ENCODE peak calls at places on chromosomes 4 and X, in seven cellular contexts. One of them, this sample, is unnamed.

GRCh38 chrX:63747331-63747730 is 37.7 kb downstream of the ARHGEF9 start:
- DNase-seq in hypothalamus: no peak
- DNase-seq in left kidney: no peak
- DNase-seq in T-helper 9 cell: no peak
- DNase-seq in activated CD4-positive, alpha-beta T cell treated with anti-CD3 and anti-CD28 coated beads, Interleukin-2, amount 50 U/mL, for 1 hour: no peak
- DNase-seq in SW480: no peak
- DNase-seq in retinal pigment epithelial cell: peak; percentile 31
- DNase-seq in this sample: no peak

GRCh38 chr4:1623821-1624518 is 60.1 kb downstream of the FAM53A start:
- DNase-seq in hypothalamus: no peak
- DNase-seq in left kidney: no peak
- DNase-seq in T-helper 9 cell: no peak
- DNase-seq in activated CD4-positive, alpha-beta T cell treated with anti-CD3 and anti-CD28 coated beads, Interleukin-2, amount 50 U/mL, for 1 hour: no peak
- DNase-seq in SW480: no peak
- DNase-seq in retinal pigment epithelial cell: no peak
- DNase-seq in this sample: no peak

GRCh38 chr4:159444668-159445067 is 341.8 kb downstream of the RAPGEF2 start:
- DNase-seq in hypothalamus: no peak
- DNase-seq in left kidney: peak; percentile 24
- DNase-seq in T-helper 9 cell: no peak
- DNase-seq in activated CD4-positive, alpha-beta T cell treated with anti-CD3 and anti-CD28 coated beads, Interleukin-2, amount 50 U/mL, for 1 hour: no peak
- DNase-seq in SW480: no peak
- DNase-seq in retinal pigment epithelial cell: no peak
- DNase-seq in this sample: no peak

GRCh38 chr4:6196871-6197270 is 3.5 kb downstream of the JAKMIP1 start:
- DNase-seq in hypothalamus: no peak
- DNase-seq in left kidney: no peak
- DNase-seq in T-helper 9 cell: no peak
- DNase-seq in activated CD4-positive, alpha-beta T cell treated with anti-CD3 and anti-CD28 coated beads, Interleukin-2, amount 50 U/mL, for 1 hour: no peak
- DNase-seq in SW480: no peak
- DNase-seq in retinal pigment epithelial cell: no peak
- DNase-seq in this sample: no peak

GRCh38 chrX:17613979-17614572 is 123.2 kb upstream of the SCML1 start:
- DNase-seq in hypothalamus: no peak
- DNase-seq in left kidney: peak; percentile 60
- DNase-seq in T-helper 9 cell: no peak
- DNase-seq in activated CD4-positive, alpha-beta T cell treated with anti-CD3 and anti-CD28 coated beads, Interleukin-2, amount 50 U/mL, for 1 hour: no peak
- DNase-seq in SW480: peak; percentile 67
- DNase-seq in retinal pigment epithelial cell: no peak
- DNase-seq in this sample: peak; percentile 31

GRCh38 chr4:40524642-40525041 is 105.0 kb downstream of the RBM47 start:
- DNase-seq in hypothalamus: no peak
- DNase-seq in left kidney: no peak
- DNase-seq in T-helper 9 cell: no peak
- DNase-seq in activated CD4-positive, alpha-beta T cell treated with anti-CD3 and anti-CD28 coated beads, Interleukin-2, amount 50 U/mL, for 1 hour: no peak
- DNase-seq in SW480: no peak
- DNase-seq in retinal pigment epithelial cell: peak; percentile 58
- DNase-seq in this sample: no peak

GRCh38 chrX:102067966-102068723 is 57.3 kb upstream of the TCEAL2 start:
- DNase-seq in hypothalamus: peak; percentile 0
- DNase-seq in left kidney: peak; percentile 30
- DNase-seq in T-helper 9 cell: no peak
- DNase-seq in activated CD4-positive, alpha-beta T cell treated with anti-CD3 and anti-CD28 coated beads, Interleukin-2, amount 50 U/mL, for 1 hour: peak; percentile 13
- DNase-seq in SW480: peak; percentile 22
- DNase-seq in retinal pigment epithelial cell: no peak
- DNase-seq in this sample: peak; percentile 26

GRCh38 chr4:77167866-77168265 is 10.9 kb downstream of the CCNG2 start:
- DNase-seq in hypothalamus: no peak
- DNase-seq in left kidney: no peak
- DNase-seq in T-helper 9 cell: no peak
- DNase-seq in activated CD4-positive, alpha-beta T cell treated with anti-CD3 and anti-CD28 coated beads, Interleukin-2, amount 50 U/mL, for 1 hour: no peak
- DNase-seq in SW480: no peak
- DNase-seq in retinal pigment epithelial cell: no peak
- DNase-seq in this sample: no peak

GRCh38 chr4:104344342-104344980 is 150.2 kb downstream of the CXXC4 start:
- DNase-seq in hypothalamus: no peak
- DNase-seq in left kidney: no peak
- DNase-seq in T-helper 9 cell: no peak
- DNase-seq in activated CD4-positive, alpha-beta T cell treated with anti-CD3 and anti-CD28 coated beads, Interleukin-2, amount 50 U/mL, for 1 hour: no peak
- DNase-seq in SW480: no peak
- DNase-seq in retinal pigment epithelial cell: no peak
- DNase-seq in this sample: no peak

GRCh38 chr4:23022032-23022431 is 329.3 kb downstream of the GBA3 start:
- DNase-seq in hypothalamus: no peak
- DNase-seq in left kidney: no peak
- DNase-seq in T-helper 9 cell: no peak
- DNase-seq in activated CD4-positive, alpha-beta T cell treated with anti-CD3 and anti-CD28 coated beads, Interleukin-2, amount 50 U/mL, for 1 hour: no peak
- DNase-seq in SW480: peak; percentile 1
- DNase-seq in retinal pigment epithelial cell: peak; percentile 96
- DNase-seq in this sample: no peak

GRCh38 chrX:140507982-140508305 is 3.1 kb upstream of the SOX3 start:
- DNase-seq in hypothalamus: no peak
- DNase-seq in left kidney: peak; percentile 61
- DNase-seq in T-helper 9 cell: no peak
- DNase-seq in activated CD4-positive, alpha-beta T cell treated with anti-CD3 and anti-CD28 coated beads, Interleukin-2, amount 50 U/mL, for 1 hour: no peak
- DNase-seq in SW480: no peak
- DNase-seq in retinal pigment epithelial cell: no peak
- DNase-seq in this sample: peak; percentile 66

GRCh38 chrX:12950851-12951589 is 23.9 kb upstream of the TMSB4X start:
- DNase-seq in hypothalamus: no peak
- DNase-seq in left kidney: peak; percentile 43
- DNase-seq in T-helper 9 cell: peak; percentile 52
- DNase-seq in activated CD4-positive, alpha-beta T cell treated with anti-CD3 and anti-CD28 coated beads, Interleukin-2, amount 50 U/mL, for 1 hour: peak; percentile 63
- DNase-seq in SW480: no peak
- DNase-seq in retinal pigment epithelial cell: no peak
- DNase-seq in this sample: peak; percentile 62

GRCh38 chr4:80192937-80193336 is 4.4 kb upstream of the PRDM8 start:
- DNase-seq in hypothalamus: no peak
- DNase-seq in left kidney: no peak
- DNase-seq in T-helper 9 cell: no peak
- DNase-seq in activated CD4-positive, alpha-beta T cell treated with anti-CD3 and anti-CD28 coated beads, Interleukin-2, amount 50 U/mL, for 1 hour: no peak
- DNase-seq in SW480: no peak
- DNase-seq in retinal pigment epithelial cell: no peak
- DNase-seq in this sample: no peak

GRCh38 chr4:73589261-73589847 is 30.9 kb downstream of the RASSF6 start:
- DNase-seq in hypothalamus: no peak
- DNase-seq in left kidney: no peak
- DNase-seq in T-helper 9 cell: no peak
- DNase-seq in activated CD4-positive, alpha-beta T cell treated with anti-CD3 and anti-CD28 coated beads, Interleukin-2, amount 50 U/mL, for 1 hour: no peak
- DNase-seq in SW480: no peak
- DNase-seq in retinal pigment epithelial cell: no peak
- DNase-seq in this sample: peak; percentile 16

GRCh38 chr4:1871471-1872021 is 353 bp downstream of the NSD2 start:
- DNase-seq in hypothalamus: no peak
- DNase-seq in left kidney: peak; percentile 79
- DNase-seq in T-helper 9 cell: no peak
- DNase-seq in activated CD4-positive, alpha-beta T cell treated with anti-CD3 and anti-CD28 coated beads, Interleukin-2, amount 50 U/mL, for 1 hour: no peak
- DNase-seq in SW480: peak; percentile 31
- DNase-seq in retinal pigment epithelial cell: no peak
- DNase-seq in this sample: peak; percentile 56

GRCh38 chrX:56798866-56799864 is 70.1 kb downstream of the NBDY start:
- DNase-seq in hypothalamus: no peak
- DNase-seq in left kidney: no peak
- DNase-seq in T-helper 9 cell: no peak
- DNase-seq in activated CD4-positive, alpha-beta T cell treated with anti-CD3 and anti-CD28 coated beads, Interleukin-2, amount 50 U/mL, for 1 hour: no peak
- DNase-seq in SW480: no peak
- DNase-seq in retinal pigment epithelial cell: no peak
- DNase-seq in this sample: no peak

GRCh38 chrX:47198026-47198686 is 4.5 kb downstream of the UBA1 start:
- DNase-seq in hypothalamus: no peak
- DNase-seq in left kidney: no peak
- DNase-seq in T-helper 9 cell: no peak
- DNase-seq in activated CD4-positive, alpha-beta T cell treated with anti-CD3 and anti-CD28 coated beads, Interleukin-2, amount 50 U/mL, for 1 hour: no peak
- DNase-seq in SW480: no peak
- DNase-seq in retinal pigment epithelial cell: peak; percentile 39
- DNase-seq in this sample: no peak

GRCh38 chrX:48531359-48531954 is 8.1 kb upstream of the TBC1D25 start:
- DNase-seq in hypothalamus: no peak
- DNase-seq in left kidney: no peak
- DNase-seq in T-helper 9 cell: no peak
- DNase-seq in activated CD4-positive, alpha-beta T cell treated with anti-CD3 and anti-CD28 coated beads, Interleukin-2, amount 50 U/mL, for 1 hour: no peak
- DNase-seq in SW480: peak; percentile 82
- DNase-seq in retinal pigment epithelial cell: no peak
- DNase-seq in this sample: no peak

GRCh38 chr4:108644237-108644636 is 6.2 kb upstream of the OSTC start:
- DNase-seq in hypothalamus: no peak
- DNase-seq in left kidney: no peak
- DNase-seq in T-helper 9 cell: no peak
- DNase-seq in activated CD4-positive, alpha-beta T cell treated with anti-CD3 and anti-CD28 coated beads, Interleukin-2, amount 50 U/mL, for 1 hour: no peak
- DNase-seq in SW480: no peak
- DNase-seq in retinal pigment epithelial cell: peak; percentile 88
- DNase-seq in this sample: no peak

This sample was measured in HEK293T.